ENCODE peak calls at places on chromosomes 13 and 19, in six cellular contexts. N, H, K, R, J and M are unnamed samples.

GRCh38 chr13:98447881-98448641 is 128.8 kb downstream of the STK24 start:
- DNase-seq in N (no peak), H (peak; percentile 56), K (no peak), J (peak; percentile 55), R (no peak), M (no peak)

GRCh38 chr19:13100031-13100588 is 2.5 kb downstream of the LYL1 start:
- DNase-seq in N (no peak), K (no peak), R (no peak), H (no peak), J (no peak), M (no peak)

GRCh38 chr19:14786421-14786851 is 8.1 kb upstream of the ADGRE2 start:
- DNase-seq in J (peak; percentile 52), R (no peak), N (no peak), K (no peak), H (peak; percentile 29), M (no peak)

GRCh38 chr19:4057913-4058695 is 8.6 kb downstream of the ZBTB7A start:
- DNase-seq in N (peak; percentile 89), K (peak; percentile 97), R (no peak), J (no peak), H (peak; percentile 96), M (peak; percentile 90)

GRCh38 chr19:33226550-33227241 is 1.0 kb upstream of the SLC7A10 start:
- DNase-seq in K (no peak), N (no peak), R (no peak), J (no peak), H (no peak), M (no peak)

GRCh38 chr19:20558571-20558970 is 7.0 kb downstream of the ZNF737 start:
- DNase-seq in K (no peak), J (no peak), R (no peak), N (no peak), H (no peak), M (no peak)

GRCh38 chr19:12769689-12770088 is 5.7 kb downstream of the HOOK2 start:
- DNase-seq in R (no peak), H (no peak), N (no peak), K (no peak), J (peak; percentile 42), M (no peak)

GRCh38 chr19:46609511-46610412 is 8.6 kb downstream of the CALM3 start:
- DNase-seq in K (peak; percentile 7), N (no peak), H (no peak), R (no peak), J (no peak), M (no peak)

GRCh38 chr13:74662895-74663294 is 528.7 kb upstream of the KLF12 start:
- DNase-seq in H (no peak), R (no peak), K (no peak), J (no peak), N (no peak), M (peak; percentile 21)

GRCh38 chr13:89514534-89515312 is 1832.8 kb upstream of the MIR17HG start:
- DNase-seq in N (no peak), K (no peak), H (peak; percentile 7), R (peak; percentile 3), J (no peak), M (peak; percentile 4)

GRCh38 chr19:40614595-40615411 is 13.6 kb downstream of the LTBP4 start:
- DNase-seq in K (peak; percentile 90), H (peak; percentile 87), N (peak; percentile 92), R (peak; percentile 75), J (no peak), M (peak; percentile 95)

GRCh38 chr19:11020982-11021759 is 60.3 kb downstream of the SMARCA4 start:
- DNase-seq in K (no peak), N (no peak), R (no peak), J (no peak), H (no peak), M (no peak)

GRCh38 chr19:30076751-30077670 is 135.0 kb downstream of the URI1 start:
- DNase-seq in H (no peak), N (no peak), K (no peak), R (no peak), J (no peak), M (no peak)

GRCh38 chr13:60572003-60572792 is 175.2 kb downstream of the TDRD3 start:
- DNase-seq in J (no peak), H (peak; percentile 15), K (peak; percentile 14), N (no peak), R (no peak), M (peak; percentile 63)

GRCh38 chr13:46964789-46965527 is 68.1 kb upstream of the HTR2A start:
- DNase-seq in K (peak; percentile 12), N (peak; percentile 73), J (no peak), R (no peak), H (peak; percentile 72), M (peak; percentile 66)

GRCh38 chr13:113747291-113747833 is 11.7 kb upstream of the TMEM255B start:
- DNase-seq in J (no peak), H (no peak), R (no peak), N (no peak), K (no peak), M (no peak)

GRCh38 chr13:30142502-30143211 is 164.7 kb downstream of the KATNAL1 start:
- DNase-seq in H (peak; percentile 86), K (peak; percentile 79), R (no peak), N (peak; percentile 61), J (no peak), M (peak; percentile 99)

GRCh38 chr19:18057557-18057956 is 29.2 kb downstream of the IL12RB1 start:
- DNase-seq in H (no peak), K (no peak), N (peak; percentile 31), R (no peak), J (no peak), M (no peak)

GRCh38 chr19:29753934-29754305 is 38.9 kb upstream of the C19orf12 start:
- DNase-seq in N (no peak), H (no peak), K (no peak), J (no peak), R (no peak), M (no peak)

GRCh38 chr13:110874508-110874960 is 40.3 kb downstream of the ANKRD10 start:
- DNase-seq in N (peak; percentile 78), J (peak; percentile 77), R (peak; percentile 94), H (peak; percentile 97), K (peak; percentile 92), M (peak; percentile 54)

GRCh38 chr13:94433055-94433947 is 46.2 kb downstream of the DCT start:
- DNase-seq in H (no peak), N (no peak), J (no peak), K (no peak), R (no peak), M (no peak)

GRCh38 chr19:23817519-23817918 is 58.8 kb upstream of the ZNF681 start:
- DNase-seq in K (no peak), J (no peak), N (no peak), R (no peak), H (peak; percentile 11), M (no peak)

GRCh38 chr13:73767747-73768315 is 366.4 kb downstream of the KLF12 start:
- DNase-seq in H (no peak), K (peak; percentile 7), R (no peak), J (peak; percentile 3), N (no peak), M (no peak)

GRCh38 chr13:94115054-94115453 is 364.4 kb downstream of the DCT start:
- DNase-seq in R (no peak), K (no peak), J (no peak), H (no peak), N (no peak), M (no peak)

GRCh38 chr13:46041335-46041934 is 11.1 kb downstream of the ZC3H13 start:
- DNase-seq in J (no peak), N (no peak), R (no peak), H (no peak), K (no peak), M (peak; percentile 35)

GRCh38 chr19:40530091-40530901 is 46.4 kb upstream of the SHKBP1 start:
- DNase-seq in R (peak; percentile 36), J (peak; percentile 58), H (peak; percentile 52), N (no peak), K (no peak), M (no peak)

GRCh38 chr13:67877031-67877430 is 646.9 kb upstream of the PCDH9 start:
- DNase-seq in K (no peak), H (no peak), J (no peak), N (no peak), R (no peak), M (no peak)

GRCh38 chr13:51785592-51786424 is 18.2 kb downstream of the DHRS12 start:
- DNase-seq in N (no peak), R (peak; percentile 6), K (peak; percentile 40), H (no peak), J (no peak), M (peak; percentile 59)

GRCh38 chr13:80093888-80094287 is 247.0 kb downstream of the SPRY2 start:
- DNase-seq in N (no peak), R (no peak), K (no peak), H (no peak), J (no peak), M (no peak)

GRCh38 chr13:39401091-39401647 is 201.8 kb downstream of the LHFPL6 start:
- DNase-seq in R (no peak), H (no peak), J (no peak), K (no peak), N (no peak), M (no peak)

GRCh38 chr19:49973987-49974386 is 13.0 kb upstream of the SIGLEC11 start:
- DNase-seq in R (no peak), N (peak; percentile 43), H (no peak), K (no peak), J (no peak), M (no peak)

GRCh38 chr13:34151885-34152284 is 333.9 kb downstream of the RFC3 start:
- DNase-seq in R (no peak), H (no peak), K (no peak), N (no peak), J (no peak), M (no peak)

GRCh38 chr19:19627716-19628498 is at the start of gene LPAR2:
- DNase-seq in K (peak; percentile 59), R (peak; percentile 69), N (no peak), J (peak; percentile 43), H (peak; percentile 53), M (no peak)

GRCh38 chr19:4776436-4777205 is 14.9 kb upstream of the FEM1A start:
- DNase-seq in R (no peak), J (no peak), H (no peak), N (no peak), K (no peak), M (no peak)

GRCh38 chr19:4233282-4233853 is 4.0 kb downstream of the EBI3 start:
- DNase-seq in J (peak; percentile 74), H (peak; percentile 45), N (no peak), K (no peak), R (peak; percentile 1), M (peak; percentile 33)

GRCh38 chr19:7294571-7295212 is 478 bp upstream of the INSR start:
- DNase-seq in J (peak; percentile 32), R (no peak), K (peak; percentile 42), H (peak; percentile 60), N (peak; percentile 63), M (peak; percentile 49)

GRCh38 chr13:20231839-20232555 is at the start of gene GJB6:
- DNase-seq in H (peak; percentile 18), K (no peak), J (no peak), N (no peak), R (no peak), M (no peak)

GRCh38 chr19:18290250-18291018 is 9.0 kb upstream of the JUND start:
- DNase-seq in K (no peak), J (no peak), N (no peak), H (no peak), R (no peak), M (peak; percentile 40)

GRCh38 chr13:37648604-37649003 is 50.0 kb upstream of the POSTN start:
- DNase-seq in J (no peak), K (no peak), R (no peak), N (no peak), H (peak; percentile 32), M (peak; percentile 98)